ENCODE peak calls at places on chromosomes 3 and 15, in six cellular contexts. V is fibroblast of lung, J is GM23248, H is GM23338, D is HCT116, C is neural progenitor cell. E is an unnamed sample.
A peak's percentile ranks its signal among the peaks of the same experiment; 100 is the strongest.

GRCh38 chr15:70060214-70061085 is 37.3 kb downstream of the TLE3 start:
- DNase-seq in J (no peak), V (no peak), C (no peak), D (no peak), H (no peak), E (no peak)

GRCh38 chr3:126081618-126082333 is 2.1 kb downstream of the SLC41A3 start:
- DNase-seq in V (peak; percentile 71), H (peak; percentile 33), D (peak; percentile 48), C (no peak), J (peak; percentile 75), E (no peak)

GRCh38 chr3:139657434-139657833 is 20.3 kb downstream of the NMNAT3 start:
- DNase-seq in V (no peak), D (no peak), J (no peak), C (no peak), H (no peak), E (no peak)

GRCh38 chr3:196979545-196979944 is 10.9 kb upstream of the PIGZ start:
- DNase-seq in V (peak; percentile 33), D (no peak), C (no peak), H (no peak), J (peak; percentile 83), E (no peak)

GRCh38 chr3:31934018-31934417 is 47.0 kb downstream of the OSBPL10 start:
- DNase-seq in V (peak; percentile 36), J (no peak), C (no peak), H (peak; percentile 72), D (no peak), E (peak; percentile 40)

GRCh38 chr15:29986946-29987345 is 95.8 kb upstream of the GOLGA8J start:
- DNase-seq in C (no peak), D (no peak), J (no peak), V (peak; percentile 20), H (no peak), E (no peak)

GRCh38 chr15:63982381-63982854 is 63.9 kb downstream of the DAPK2 start:
- DNase-seq in V (no peak), D (no peak), C (no peak), J (no peak), H (no peak), E (no peak)

GRCh38 chr15:62569460-62570404 is 404.6 kb upstream of the C2CD4B start:
- DNase-seq in J (peak; percentile 64), V (peak; percentile 87), D (no peak), H (no peak), C (no peak), E (no peak)

GRCh38 chr3:129812589-129812988 is 80.9 kb downstream of the TMCC1 start:
- DNase-seq in H (no peak), D (no peak), C (no peak), J (no peak), V (no peak), E (no peak)

GRCh38 chr3:113287818-113288648 is 76.7 kb downstream of the BOC start:
- DNase-seq in C (peak; percentile 73), D (peak; percentile 57), H (peak; percentile 81), J (peak; percentile 70), V (peak; percentile 51), E (peak; percentile 75)

GRCh38 chr3:188792788-188793187 is 379.0 kb upstream of the TPRG1 start:
- DNase-seq in V (peak; percentile 34), H (peak; percentile 64), J (peak; percentile 45), C (peak; percentile 61), D (no peak), E (no peak)

GRCh38 chr3:32098528-32098927 is 7.9 kb upstream of the GPD1L start:
- DNase-seq in H (no peak), V (no peak), D (no peak), J (no peak), C (no peak), E (no peak)

GRCh38 chr3:158918008-158918407 is 116.2 kb downstream of the MFSD1 start:
- DNase-seq in H (peak; percentile 82), J (peak; percentile 93), V (peak; percentile 80), D (peak; percentile 52), C (peak; percentile 79), E (peak; percentile 83)

GRCh38 chr15:63367390-63367789 is 14.3 kb downstream of the CA12 start:
- DNase-seq in D (no peak), C (no peak), H (no peak), J (peak; percentile 46), V (no peak), E (no peak)

GRCh38 chr15:68342351-68342750 is 64.8 kb downstream of the FEM1B start:
- DNase-seq in D (no peak), C (no peak), H (no peak), J (no peak), V (no peak), E (no peak)

GRCh38 chr3:59446775-59447465 is 397.1 kb upstream of the CFAP20DC start:
- DNase-seq in D (no peak), J (no peak), V (peak; percentile 55), C (peak; percentile 29), H (no peak), E (no peak)

GRCh38 chr15:60551147-60551780 is 72.3 kb upstream of the ICE2 start:
- DNase-seq in J (no peak), C (no peak), H (no peak), V (no peak), D (no peak), E (no peak)

GRCh38 chr15:81038975-81039607 is 38.4 kb downstream of the TLNRD1 start:
- DNase-seq in D (no peak), H (no peak), V (no peak), C (no peak), J (no peak), E (peak; percentile 87)

GRCh38 chr3:138009476-138010272 is at the start of gene CLDN18:
- DNase-seq in C (no peak), V (peak; percentile 76), H (peak; percentile 63), J (no peak), D (no peak), E (no peak)

GRCh38 chr3:51395493-51396213 is 4.6 kb downstream of the RBM15B start:
- DNase-seq in J (peak; percentile 30), D (no peak), C (no peak), V (peak; percentile 16), H (no peak), E (no peak)

GRCh38 chr3:51398595-51399310 is 7.7 kb downstream of the RBM15B start:
- DNase-seq in V (no peak), J (no peak), D (no peak), C (no peak), H (no peak), E (no peak)

GRCh38 chr3:51397389-51397788 is 6.3 kb downstream of the RBM15B start:
- DNase-seq in H (no peak), V (no peak), D (no peak), C (no peak), J (no peak), E (no peak)

GRCh38 chr3:51394541-51394940 is 3.5 kb downstream of the RBM15B start:
- DNase-seq in V (no peak), J (no peak), H (no peak), C (no peak), D (no peak), E (no peak)

DNA sequence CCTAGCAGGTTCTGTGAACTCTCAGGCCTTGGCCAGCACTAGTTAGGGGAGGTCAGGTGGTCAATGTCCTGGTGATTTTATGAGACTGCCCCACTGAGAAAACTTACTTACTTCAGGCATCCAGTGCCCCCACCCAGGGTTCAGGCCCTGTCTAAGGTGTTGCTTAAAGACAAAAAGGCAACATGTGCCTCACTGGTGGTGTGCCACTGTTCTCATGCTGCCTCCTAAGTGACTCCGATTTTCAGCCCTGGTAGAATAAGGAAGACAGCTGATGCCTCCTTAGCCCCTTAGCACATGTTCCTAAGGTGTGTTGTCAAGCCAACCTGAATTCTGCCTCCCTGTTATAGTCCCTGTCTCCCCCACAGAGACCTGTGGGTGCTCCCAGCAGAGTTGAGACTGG is 5.3 kb downstream of the RBM15B start:
- DNase-seq in C (no peak), V (no peak), D (no peak), H (no peak), J (no peak), E (no peak)
- TF ChIP-seq EZH2 in C (no peak), V (no peak), D (no peak), H (no peak), J (no peak), E (no peak)

DNA sequence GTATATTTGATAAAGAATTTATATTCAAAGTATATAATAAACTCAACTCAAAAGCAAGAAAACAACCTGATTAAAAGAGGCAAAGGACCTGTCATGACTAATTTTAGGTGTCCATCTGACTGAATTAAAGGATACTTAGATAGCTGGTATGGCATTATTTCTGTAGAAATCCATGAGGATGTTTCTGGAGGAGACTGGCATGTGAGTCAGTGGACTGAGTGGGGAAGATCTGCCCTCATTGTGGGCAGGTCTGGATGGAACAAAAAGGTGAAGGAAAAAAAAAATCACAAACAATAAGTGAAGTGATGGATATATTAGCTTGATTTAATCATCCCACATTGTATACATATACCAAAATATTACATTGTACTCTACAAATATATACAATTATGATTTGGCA is 16.6 kb downstream of the ANKRD28 start:
- DNase-seq in D (no peak), H (no peak), C (no peak), J (peak; percentile 56), V (no peak), E (no peak)
- H3K27ac ChIP-seq in D (no peak overlapping the region), H (no peak overlapping the region), C (no peak overlapping the region), J (peak overlapping the region; percentile 82), V (no peak overlapping the region), E (no peak overlapping the region)

GRCh38 chr3:169659096-169659521 is 4.4 kb downstream of the MECOM start:
- DNase-seq in D (no peak), J (no peak), H (peak; percentile 62), C (peak; percentile 60), V (no peak), E (no peak)

GRCh38 chr3:169658311-169658931 is 5.1 kb downstream of the MECOM start:
- DNase-seq in C (peak; percentile 54), V (peak; percentile 10), D (no peak), H (peak; percentile 57), J (no peak), E (peak; percentile 70)

GRCh38 chr3:169660709-169661566 is 2.6 kb downstream of the MECOM start:
- DNase-seq in V (peak; percentile 29), H (peak; percentile 53), C (peak; percentile 67), J (peak; percentile 50), D (no peak), E (peak; percentile 74)

GRCh38 chr3:169661567-169662214 is 1.8 kb downstream of the MECOM start:
- DNase-seq in J (peak; percentile 63), V (peak; percentile 61), D (no peak), C (peak; percentile 71), H (peak; percentile 43), E (peak; percentile 65)

DNA sequence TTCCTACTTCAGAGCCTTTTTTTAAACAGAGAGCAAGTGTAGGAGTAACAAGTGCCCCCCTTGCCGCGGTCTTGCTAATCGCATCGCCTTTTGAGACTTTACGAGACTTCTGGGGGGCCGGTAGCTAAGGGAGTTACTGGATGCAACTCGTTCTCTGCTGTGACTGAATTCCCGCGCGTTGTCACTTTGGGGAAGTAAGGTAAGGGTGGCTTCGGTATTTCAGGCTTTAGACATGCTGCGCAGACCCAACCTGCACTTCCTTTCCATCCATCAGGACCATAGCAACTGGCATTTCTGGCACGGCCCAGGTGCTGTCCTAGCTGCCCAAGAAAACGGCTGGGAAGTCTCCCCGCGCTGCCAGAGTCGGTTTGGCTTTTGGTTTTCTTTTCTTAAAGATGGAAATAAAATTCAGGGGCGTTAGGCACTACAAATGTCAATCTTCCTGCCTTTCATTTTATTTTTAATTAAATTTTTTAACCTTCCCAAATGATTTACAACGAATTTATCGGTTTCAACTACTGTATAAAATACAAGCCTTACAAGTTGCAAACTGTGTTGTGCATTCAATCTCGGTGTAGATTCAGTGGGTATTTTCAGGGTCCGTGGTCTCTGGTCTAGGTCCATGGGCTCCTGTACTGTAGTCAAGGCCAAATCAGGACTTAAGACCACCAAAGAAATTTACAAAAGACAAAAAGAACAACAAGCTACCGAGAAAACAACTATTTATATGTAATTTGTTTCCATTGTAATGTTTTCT is 3.5 kb downstream of the MECOM start:
- DNase-seq in V (no peak), H (peak; percentile 71), J (no peak), C (peak; percentile 73), D (no peak), E (peak; percentile 67)
- TF ChIP-seq EZH2 in V (no peak), H (peak; percentile 27), J (no peak), C (no peak), D (no peak), E (no peak)

GRCh38 chr3:182420741-182421140 is 372.6 kb upstream of the ATP11B start:
- DNase-seq in J (no peak), V (no peak), D (no peak), C (no peak), H (no peak), E (no peak)
- H3K27ac ChIP-seq in J (no peak overlapping the region), V (no peak overlapping the region), D (no peak overlapping the region), C (no peak overlapping the region), H (no peak overlapping the region), E (no peak overlapping the region)

E was measured in endothelial cell of umbilical vein.